ENCODE peak calls at places on chromosomes 13 and 19, in seven cellular contexts. M is SIG-M5; F is fibroblast of pulmonary artery; N is AG08396; Z is psoas muscle; R is HL-60; E is stimulated activated CD4-positive, alpha-beta T cell treated with anti-CD3 and anti-CD28 coated beads, Interleukin-1b, Interleukin-23, amount 100 ng/mL, for 4 hours. A is an unnamed sample.

GRCh38 chr19:44745386-44745831 is 3.1 kb upstream of the BCL3 start:
- DNase-seq in M (no peak), F (peak; percentile 92), N (peak; percentile 60), Z (peak; percentile 85), R (no peak), E (no peak), A (no peak)

GRCh38 chr13:63449549-63449948 is 2033.9 kb upstream of the PCDH20 start:
- DNase-seq in M (no peak), F (no peak), N (no peak), Z (no peak), R (no peak), E (no peak), A (no peak)

GRCh38 chr13:99256709-99257108 is 1.5 kb downstream of the GPR18 start:
- DNase-seq in M (peak; percentile 61), F (peak; percentile 29), N (peak; percentile 14), Z (no peak), R (peak; percentile 56), E (no peak), A (no peak)

GRCh38 chr13:81929988-81930387 is 1589.1 kb upstream of the SPRY2 start:
- DNase-seq in M (no peak), F (peak; percentile 34), N (no peak), Z (no peak), R (no peak), E (no peak), A (no peak)

GRCh38 chr13:99031725-99032298 is 53.9 kb upstream of the DOCK9 start:
- DNase-seq in M (no peak), F (no peak), N (no peak), Z (no peak), R (no peak), E (no peak), A (no peak)

GRCh38 chr19:6730153-6730804 is 7.1 kb downstream of the GPR108 start:
- DNase-seq in M (no peak), F (no peak), N (no peak), Z (no peak), R (no peak), E (peak; percentile 36), A (peak; percentile 73)

GRCh38 chr13:96817336-96817941 is 176.8 kb downstream of the OXGR1 start:
- DNase-seq in M (no peak), F (peak; percentile 52), N (no peak), Z (no peak), R (no peak), E (no peak), A (no peak)

GRCh38 chr13:101307181-101307701 is 109.1 kb downstream of the NALCN start:
- DNase-seq in M (no peak), F (peak; percentile 64), N (peak; percentile 62), Z (no peak), R (no peak), E (no peak), A (no peak)

GRCh38 chr13:32056316-32056715 is 24.7 kb downstream of the FRY start:
- DNase-seq in M (no peak), F (no peak), N (no peak), Z (no peak), R (no peak), E (no peak), A (no peak)

GRCh38 chr13:36142735-36143134 is 11.6 kb upstream of the DCLK1 start:
- DNase-seq in M (no peak), F (no peak), N (no peak), Z (no peak), R (no peak), E (no peak), A (no peak)

GRCh38 chr13:96651598-96651997 is 342.7 kb downstream of the OXGR1 start:
- DNase-seq in M (no peak), F (no peak), N (no peak), Z (no peak), R (no peak), E (no peak), A (no peak)

GRCh38 chr13:39536906-39537305 is 66.1 kb downstream of the LHFPL6 start:
- DNase-seq in M (no peak), F (no peak), N (no peak), Z (no peak), R (no peak), E (no peak), A (no peak)

GRCh38 chr19:28718909-28719308 is 494.0 kb downstream of the UQCRFS1 start:
- DNase-seq in M (no peak), F (no peak), N (no peak), Z (no peak), R (no peak), E (no peak), A (no peak)

GRCh38 chr19:11887618-11888531 is at the start of gene ZNF69:
- DNase-seq in M (no peak), F (peak; percentile 62), N (peak; percentile 88), Z (peak; percentile 88), R (no peak), E (peak; percentile 50), A (peak; percentile 81)

GRCh38 chr13:76213423-76213904 is 577.3 kb downstream of the LMO7 start:
- DNase-seq in M (no peak), F (no peak), N (no peak), Z (no peak), R (no peak), E (no peak), A (no peak)

GRCh38 chr19:30214651-30215051 is 157.5 kb upstream of the ZNF536 start:
- DNase-seq in M (no peak), F (no peak), N (no peak), Z (no peak), R (peak; percentile 40), E (no peak), A (no peak)

GRCh38 chr19:19062454-19063182 is 1.2 kb upstream of the SLC25A42 start:
- DNase-seq in M (no peak), F (peak; percentile 16), N (peak; percentile 54), Z (no peak), R (no peak), E (peak; percentile 15), A (peak; percentile 39)

GRCh38 chr19:16429066-16429758 is 42.6 kb downstream of the EPS15L1 start:
- DNase-seq in M (no peak), F (no peak), N (no peak), Z (peak; percentile 65), R (no peak), E (no peak), A (no peak)

GRCh38 chr13:101708115-101708514 is 255.6 kb downstream of the ITGBL1 start:
- DNase-seq in M (no peak), F (no peak), N (no peak), Z (no peak), R (no peak), E (no peak), A (no peak)

GRCh38 chr19:49210108-49210900 is 52.7 kb downstream of the TRPM4 start:
- DNase-seq in M (no peak), F (no peak), N (no peak), Z (no peak), R (no peak), E (peak; percentile 22), A (peak; percentile 42)

GRCh38 chr13:110338441-110339101 is 31.5 kb downstream of the COL4A2 start:
- DNase-seq in M (no peak), F (peak; percentile 92), N (peak; percentile 53), Z (no peak), R (no peak), E (no peak), A (no peak)

GRCh38 chr13:99228737-99229691 is 28.4 kb downstream of the UBAC2 start:
- DNase-seq in M (peak; percentile 66), F (peak; percentile 31), N (peak; percentile 63), Z (no peak), R (peak; percentile 33), E (no peak), A (no peak)

GRCh38 chr13:50236898-50237318 is 221.7 kb downstream of the KCNRG start:
- DNase-seq in M (no peak), F (peak; percentile 22), N (no peak), Z (no peak), R (no peak), E (no peak), A (peak; percentile 26)

GRCh38 chr13:50365683-50366391 is 350.6 kb downstream of the KCNRG start:
- DNase-seq in M (no peak), F (no peak), N (no peak), Z (no peak), R (no peak), E (no peak), A (peak; percentile 40)

GRCh38 chr19:7736148-7736547 is 4.2 kb upstream of the CLEC4G start:
- DNase-seq in M (no peak), F (no peak), N (no peak), Z (no peak), R (no peak), E (no peak), A (no peak)

GRCh38 chr13:73300718-73301425 is 242.1 kb downstream of the KLF5 start:
- DNase-seq in M (no peak), F (no peak), N (no peak), Z (no peak), R (no peak), E (no peak), A (no peak)

GRCh38 chr13:20848944-20849343 is 53.6 kb downstream of the XPO4 start:
- DNase-seq in M (no peak), F (no peak), N (no peak), Z (no peak), R (no peak), E (no peak), A (no peak)

GRCh38 chr13:75256922-75257321 is 225.0 kb downstream of the TBC1D4 start:
- DNase-seq in M (no peak), F (no peak), N (no peak), Z (no peak), R (no peak), E (no peak), A (no peak)

GRCh38 chr13:30112602-30113435 is 194.5 kb downstream of the KATNAL1 start:
- DNase-seq in M (peak; percentile 52), F (peak; percentile 93), N (peak; percentile 85), Z (peak; percentile 76), R (peak; percentile 83), E (peak; percentile 75), A (peak; percentile 85)

GRCh38 chr19:29326849-29327840 is 114.2 kb upstream of the UQCRFS1 start:
- DNase-seq in M (no peak), F (no peak), N (no peak), Z (no peak), R (no peak), E (no peak), A (no peak)

GRCh38 chr19:16461630-16462051 is 10.1 kb downstream of the EPS15L1 start:
- DNase-seq in M (no peak), F (no peak), N (no peak), Z (peak; percentile 78), R (no peak), E (no peak), A (no peak)

GRCh38 chr19:14006766-14007562 is 844 bp upstream of the RFX1 start:
- DNase-seq in M (no peak), F (no peak), N (no peak), Z (peak; percentile 90), R (no peak), E (peak; percentile 72), A (peak; percentile 86)

GRCh38 chr13:75836441-75836840 is 200.3 kb downstream of the LMO7 start:
- DNase-seq in M (no peak), F (no peak), N (no peak), Z (no peak), R (no peak), E (no peak), A (no peak)

GRCh38 chr19:54803410-54803809 is at the start of gene KIR2DL4:
- DNase-seq in M (no peak), F (no peak), N (no peak), Z (no peak), R (no peak), E (no peak), A (no peak)

A was measured in stimulated activated naive CD8-positive, alpha-beta T cell treated with anti-CD3 and anti-CD28 coated beads, Interleukin-15, Interleukin-2, amounts not matched to agents 100 U/mL and 50 U/mL, for 24 hours.